ENCODE peak calls at places on chromosomes 11 and 22, in four cellular contexts. One of them, this sample, is unnamed.

GRCh38 chr11:65185166-65185565 is 3.4 kb downstream of the CAPN1 start:
- DNase-seq in GM12865: no peak
- DNase-seq in A673: no peak
- DNase-seq in hepatocyte: no peak
- DNase-seq in this sample: no peak

GRCh38 chr11:88507771-88508557 is 170.4 kb upstream of the CTSC start:
- DNase-seq in hepatocyte: no peak
- DNase-seq in A673: no peak
- DNase-seq in GM12865: no peak
- DNase-seq in this sample: no peak

GRCh38 chr22:48631288-48631687 is 1196.4 kb downstream of the BRD1 start:
- DNase-seq in GM12865: no peak
- DNase-seq in A673: no peak
- DNase-seq in hepatocyte: no peak
- DNase-seq in this sample: no peak

GRCh38 chr11:1548221-1549070 is 23.6 kb downstream of the DUSP8 start:
- DNase-seq in hepatocyte: peak
- DNase-seq in A673: no peak
- DNase-seq in GM12865: no peak
- DNase-seq in this sample: no peak

GRCh38 chr11:2801711-2802388 is 83.7 kb downstream of the CDKN1C start:
- DNase-seq in A673: no peak
- DNase-seq in GM12865: no peak
- DNase-seq in hepatocyte: no peak
- DNase-seq in this sample: no peak

GRCh38 chr11:125263268-125263790 is 98.8 kb downstream of the PKNOX2 start:
- DNase-seq in hepatocyte: peak
- DNase-seq in GM12865: peak
- DNase-seq in A673: peak
- DNase-seq in this sample: no peak

GRCh38 chr22:47328550-47329243 is 566.2 kb downstream of the TBC1D22A start:
- DNase-seq in hepatocyte: no peak
- DNase-seq in A673: peak
- DNase-seq in GM12865: no peak
- DNase-seq in this sample: no peak

GRCh38 chr11:134406264-134407185 is 5.5 kb downstream of the B3GAT1 start:
- DNase-seq in A673: peak
- DNase-seq in hepatocyte: no peak
- DNase-seq in GM12865: no peak
- DNase-seq in this sample: no peak

GRCh38 chr11:19903620-19904069 is 191.0 kb downstream of the NAV2 start:
- DNase-seq in A673: peak
- DNase-seq in hepatocyte: peak
- DNase-seq in GM12865: peak
- DNase-seq in this sample: peak

GRCh38 chr22:35319244-35319985 is 19.7 kb downstream of the TOM1 start:
- DNase-seq in A673: no peak
- DNase-seq in GM12865: no peak
- DNase-seq in hepatocyte: no peak
- DNase-seq in this sample: no peak

GRCh38 chr11:90216611-90217010 is 6.2 kb downstream of the CHORDC1 start:
- DNase-seq in GM12865: no peak
- DNase-seq in A673: no peak
- DNase-seq in hepatocyte: no peak
- DNase-seq in this sample: no peak

GRCh38 chr22:33838644-33839043 is 81.6 kb downstream of the LARGE1 start:
- DNase-seq in GM12865: no peak
- DNase-seq in hepatocyte: no peak
- DNase-seq in A673: no peak
- DNase-seq in this sample: no peak

GRCh38 chr22:29859976-29860766 is 22.1 kb upstream of the ASCC2 start:
- DNase-seq in hepatocyte: no peak
- DNase-seq in A673: no peak
- DNase-seq in GM12865: no peak
- DNase-seq in this sample: no peak

GRCh38 chr22:50459443-50460140 is 15.2 kb downstream of the SBF1 start:
- DNase-seq in A673: no peak
- DNase-seq in hepatocyte: no peak
- DNase-seq in GM12865: no peak
- DNase-seq in this sample: no peak
- TF ChIP-seq CTCF in A673: no peak
- TF ChIP-seq CTCF in hepatocyte: no peak
- TF ChIP-seq CTCF in GM12865: no peak
- TF ChIP-seq CTCF in this sample: peak

DNA sequence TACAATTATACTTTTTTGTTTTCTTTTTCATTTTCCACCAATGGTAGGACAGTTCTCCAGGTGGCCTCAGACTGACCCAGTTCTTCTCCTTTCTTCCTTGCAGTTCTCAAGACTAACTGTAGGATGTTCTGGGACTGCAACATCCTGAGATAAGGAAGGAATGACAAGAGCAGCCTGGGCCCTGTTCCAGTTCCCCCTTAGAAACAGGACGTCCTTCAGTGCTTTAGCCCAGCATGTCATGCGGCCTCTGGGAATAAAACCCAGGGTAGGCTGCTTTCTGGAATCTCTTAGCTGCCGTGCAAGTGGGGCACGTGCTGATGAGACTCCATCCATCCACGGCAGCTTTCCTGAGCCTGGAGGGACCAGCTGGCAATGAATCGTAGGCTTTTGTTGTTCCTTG is 24.0 kb upstream of the CADM1 start:
- DNase-seq in A673: no peak
- DNase-seq in GM12865: no peak
- DNase-seq in hepatocyte: peak
- DNase-seq in this sample: no peak
- TF ChIP-seq CTCF in A673: no peak
- TF ChIP-seq CTCF in GM12865: no peak
- TF ChIP-seq CTCF in hepatocyte: peak
- TF ChIP-seq CTCF in this sample: no peak

DNA sequence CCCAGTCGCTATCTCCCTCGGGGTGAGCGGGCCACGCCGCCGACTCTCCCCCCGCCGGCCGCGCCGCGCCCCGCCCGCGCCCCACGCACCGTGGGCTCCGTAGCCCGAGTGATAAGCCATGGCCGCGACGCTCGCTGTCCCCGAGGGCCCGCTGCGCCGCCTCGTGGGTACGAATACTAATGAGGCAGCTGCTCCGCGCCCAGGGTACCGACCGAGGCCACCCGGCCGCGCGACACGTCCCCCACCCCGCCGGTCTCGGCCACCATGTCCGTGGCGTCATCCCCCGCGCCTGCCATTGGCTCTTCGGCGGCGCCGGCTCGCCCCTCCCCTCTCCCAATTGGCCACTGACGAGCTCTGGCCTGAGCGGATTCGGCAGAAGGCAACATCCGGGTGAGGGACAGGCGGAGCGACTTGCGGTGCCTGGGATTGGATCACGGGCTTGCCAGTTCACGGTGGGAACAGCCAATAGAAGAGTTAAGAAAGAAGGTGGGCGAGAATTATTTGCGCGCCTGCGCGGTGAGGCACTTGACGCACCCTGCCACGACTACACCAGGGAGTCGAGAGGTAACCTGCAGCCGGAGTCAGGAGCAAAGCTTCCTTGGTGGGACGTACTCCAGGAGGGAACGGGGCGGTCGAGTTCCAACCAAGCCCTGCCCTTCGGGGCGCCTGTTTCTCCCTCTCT is at the start of gene YIF1A:
- DNase-seq in hepatocyte: peak
- DNase-seq in GM12865: peak
- DNase-seq in A673: peak
- DNase-seq in this sample: peak
- TF ChIP-seq CTCF in hepatocyte: no peak
- TF ChIP-seq CTCF in GM12865: no peak
- TF ChIP-seq CTCF in A673: peak
- TF ChIP-seq CTCF in this sample: no peak

GRCh38 chr11:46547579-46547978 is 46.2 kb downstream of the AMBRA1 start:
- DNase-seq in A673: no peak
- DNase-seq in GM12865: no peak
- DNase-seq in hepatocyte: no peak
- DNase-seq in this sample: no peak

GRCh38 chr11:46537851-46538295 is 56.0 kb downstream of the AMBRA1 start:
- DNase-seq in hepatocyte: peak
- DNase-seq in A673: peak
- DNase-seq in GM12865: peak
- DNase-seq in this sample: peak

GRCh38 chr11:46541593-46542371 is 52.0 kb downstream of the AMBRA1 start:
- DNase-seq in GM12865: no peak
- DNase-seq in hepatocyte: no peak
- DNase-seq in A673: no peak
- DNase-seq in this sample: no peak

GRCh38 chr11:46543564-46543963 is 50.3 kb downstream of the AMBRA1 start:
- DNase-seq in GM12865: no peak
- DNase-seq in A673: no peak
- DNase-seq in hepatocyte: no peak
- DNase-seq in this sample: no peak
- TF ChIP-seq CTCF in GM12865: no peak
- TF ChIP-seq CTCF in A673: no peak
- TF ChIP-seq CTCF in hepatocyte: no peak
- TF ChIP-seq CTCF in this sample: no peak

GRCh38 chr22:31616315-31616980 is 45.6 kb downstream of the PISD start:
- DNase-seq in hepatocyte: peak
- DNase-seq in A673: no peak
- DNase-seq in GM12865: peak
- DNase-seq in this sample: peak
- TF ChIP-seq CTCF in hepatocyte: no peak
- TF ChIP-seq CTCF in A673: no peak
- TF ChIP-seq CTCF in GM12865: no peak
- TF ChIP-seq CTCF in this sample: no peak

DNA sequence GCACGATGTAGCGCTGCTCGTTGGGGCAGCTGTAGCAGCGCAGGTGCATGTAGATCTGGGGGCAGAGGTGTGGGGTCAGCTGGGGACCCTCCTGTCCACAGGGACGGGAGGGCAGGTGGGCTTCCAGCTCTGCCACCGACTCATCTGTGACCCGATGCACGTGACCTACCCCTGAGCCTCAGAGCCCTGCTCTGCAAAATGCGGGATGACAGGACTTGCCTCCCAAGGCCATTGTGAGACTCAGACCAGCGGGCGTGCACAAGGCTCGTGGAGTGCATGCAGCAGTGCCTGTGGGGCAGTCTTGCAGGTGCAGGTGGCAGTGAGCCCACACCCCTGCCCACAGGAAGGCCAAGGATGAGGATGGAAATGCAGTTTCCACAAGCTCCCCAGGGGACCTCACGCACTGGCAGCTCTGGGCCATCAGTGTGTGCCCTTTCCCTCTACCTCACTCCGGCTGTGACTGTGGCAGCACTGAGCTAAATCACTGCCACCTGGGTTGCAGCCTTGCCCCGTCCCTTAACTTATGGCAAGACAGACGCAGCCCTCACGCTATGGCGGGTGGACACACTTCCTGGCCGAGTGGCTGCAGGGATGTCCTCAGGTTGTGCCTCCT is 26.7 kb downstream of the TMEM184B start:
- DNase-seq in A673: no peak
- DNase-seq in GM12865: no peak
- DNase-seq in hepatocyte: no peak
- DNase-seq in this sample: no peak
- TF ChIP-seq CTCF in A673: no peak
- TF ChIP-seq CTCF in GM12865: no peak
- TF ChIP-seq CTCF in hepatocyte: no peak
- TF ChIP-seq CTCF in this sample: no peak

GRCh38 chr11:119120639-119121007 is 757 bp upstream of the HINFP start:
- DNase-seq in hepatocyte: peak
- DNase-seq in GM12865: no peak
- DNase-seq in A673: peak
- DNase-seq in this sample: no peak

GRCh38 chr11:119121811-119122124 is 388 bp downstream of the HINFP start:
- DNase-seq in GM12865: no peak
- DNase-seq in A673: no peak
- DNase-seq in hepatocyte: no peak
- DNase-seq in this sample: no peak

GRCh38 chr11:119117004-119117706 is 4.2 kb upstream of the HINFP start:
- DNase-seq in GM12865: no peak
- DNase-seq in hepatocyte: no peak
- DNase-seq in A673: no peak
- DNase-seq in this sample: no peak

GRCh38 chr11:119118227-119118626 is 3.2 kb upstream of the HINFP start:
- DNase-seq in A673: no peak
- DNase-seq in hepatocyte: no peak
- DNase-seq in GM12865: no peak
- DNase-seq in this sample: no peak

GRCh38 chr11:119121008-119121810 is at the start of gene HINFP:
- DNase-seq in hepatocyte: peak
- DNase-seq in GM12865: peak
- DNase-seq in A673: peak
- DNase-seq in this sample: peak
- TF ChIP-seq CTCF in hepatocyte: no peak
- TF ChIP-seq CTCF in GM12865: no peak
- TF ChIP-seq CTCF in A673: no peak
- TF ChIP-seq CTCF in this sample: no peak